ENCODE peak calls at places on chromosomes 7 and 10, in nine cellular contexts. One of them, this sample, is unnamed.

GRCh38 chr7:130611206-130611605 is 57.3 kb downstream of the COPG2 start:
- DNase-seq in adrenal gland: no peak
- DNase-seq in breast epithelium: no peak
- DNase-seq in heart left ventricle: no peak
- DNase-seq in mammary epithelial cell: no peak
- DNase-seq in aorta: no peak
- DNase-seq in pancreas: no peak
- DNase-seq in hepatocyte: no peak
- DNase-seq in psoas muscle: no peak
- DNase-seq in this sample: no peak

GRCh38 chr10:125411724-125412123 is 251.4 kb upstream of the CTBP2 start:
- DNase-seq in adrenal gland: no peak
- DNase-seq in breast epithelium: no peak
- DNase-seq in heart left ventricle: no peak
- DNase-seq in mammary epithelial cell: peak; percentile 94
- DNase-seq in aorta: no peak
- DNase-seq in pancreas: no peak
- DNase-seq in hepatocyte: no peak
- DNase-seq in psoas muscle: no peak
- DNase-seq in this sample: no peak

GRCh38 chr7:26525413-26526287 is 234.0 kb downstream of the SNX10 start:
- DNase-seq in adrenal gland: no peak
- DNase-seq in breast epithelium: no peak
- DNase-seq in heart left ventricle: no peak
- DNase-seq in mammary epithelial cell: no peak
- DNase-seq in aorta: no peak
- DNase-seq in pancreas: no peak
- DNase-seq in hepatocyte: no peak
- DNase-seq in psoas muscle: no peak
- DNase-seq in this sample: no peak

GRCh38 chr10:3097160-3097559 is 29.8 kb downstream of the PFKP start:
- DNase-seq in adrenal gland: no peak
- DNase-seq in breast epithelium: no peak
- DNase-seq in heart left ventricle: no peak
- DNase-seq in mammary epithelial cell: no peak
- DNase-seq in aorta: no peak
- DNase-seq in pancreas: no peak
- DNase-seq in hepatocyte: no peak
- DNase-seq in psoas muscle: no peak
- DNase-seq in this sample: no peak

GRCh38 chr10:22611425-22612111 is 102.8 kb downstream of the PIP4K2A start:
- DNase-seq in adrenal gland: no peak
- DNase-seq in breast epithelium: no peak
- DNase-seq in heart left ventricle: no peak
- DNase-seq in mammary epithelial cell: no peak
- DNase-seq in aorta: no peak
- DNase-seq in pancreas: no peak
- DNase-seq in hepatocyte: no peak
- DNase-seq in psoas muscle: no peak
- DNase-seq in this sample: peak; percentile 70

GRCh38 chr10:776772-777171 is 87.3 kb upstream of the DIP2C start:
- DNase-seq in adrenal gland: no peak
- DNase-seq in breast epithelium: no peak
- DNase-seq in heart left ventricle: no peak
- DNase-seq in mammary epithelial cell: no peak
- DNase-seq in aorta: no peak
- DNase-seq in pancreas: no peak
- DNase-seq in hepatocyte: no peak
- DNase-seq in psoas muscle: no peak
- DNase-seq in this sample: no peak

GRCh38 chr7:41573881-41574280 is 129.0 kb downstream of the INHBA start:
- DNase-seq in adrenal gland: no peak
- DNase-seq in breast epithelium: no peak
- DNase-seq in heart left ventricle: no peak
- DNase-seq in mammary epithelial cell: no peak
- DNase-seq in aorta: no peak
- DNase-seq in pancreas: no peak
- DNase-seq in hepatocyte: no peak
- DNase-seq in psoas muscle: no peak
- DNase-seq in this sample: no peak

GRCh38 chr7:5421626-5422323 is 1.9 kb downstream of the TNRC18 start:
- DNase-seq in adrenal gland: peak; percentile 73
- DNase-seq in breast epithelium: peak; percentile 54
- DNase-seq in heart left ventricle: no peak
- DNase-seq in mammary epithelial cell: peak; percentile 49
- DNase-seq in aorta: peak; percentile 78
- DNase-seq in pancreas: peak; percentile 50
- DNase-seq in hepatocyte: peak; percentile 78
- DNase-seq in psoas muscle: peak; percentile 57
- DNase-seq in this sample: no peak

GRCh38 chr10:79947083-79947415 is 1.9 kb downstream of the SFTPD start:
- DNase-seq in adrenal gland: no peak
- DNase-seq in breast epithelium: no peak
- DNase-seq in heart left ventricle: no peak
- DNase-seq in mammary epithelial cell: no peak
- DNase-seq in aorta: no peak
- DNase-seq in pancreas: peak; percentile 63
- DNase-seq in hepatocyte: no peak
- DNase-seq in psoas muscle: no peak
- DNase-seq in this sample: no peak

GRCh38 chr10:30063098-30063497 is 3.7 kb upstream of the JCAD start:
- DNase-seq in adrenal gland: no peak
- DNase-seq in breast epithelium: no peak
- DNase-seq in heart left ventricle: no peak
- DNase-seq in mammary epithelial cell: no peak
- DNase-seq in aorta: peak; percentile 63
- DNase-seq in pancreas: no peak
- DNase-seq in hepatocyte: no peak
- DNase-seq in psoas muscle: no peak
- DNase-seq in this sample: no peak

DNA sequence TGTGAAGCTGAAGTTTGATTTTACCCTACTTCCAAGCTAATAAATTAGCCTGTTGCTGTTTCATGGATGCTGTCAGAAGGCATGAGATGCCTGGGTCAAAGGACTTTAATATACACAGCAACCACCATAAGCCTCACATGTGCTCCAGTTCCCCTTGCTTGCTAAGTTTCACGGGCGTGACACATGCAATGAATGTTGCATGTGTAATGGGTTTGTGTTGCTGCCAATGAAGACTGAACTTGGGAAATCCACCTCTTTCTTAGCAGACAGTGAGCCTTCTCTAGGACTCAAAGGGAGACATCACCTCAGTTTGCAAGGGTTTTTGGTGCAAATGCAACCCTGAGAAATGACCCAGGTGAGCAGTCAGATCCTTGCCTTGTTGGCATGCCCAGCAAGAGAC is 505.5 kb upstream of the PODXL start:
- DNase-seq in adrenal gland: no peak
- DNase-seq in breast epithelium: no peak
- DNase-seq in heart left ventricle: no peak
- DNase-seq in mammary epithelial cell: peak; percentile 22
- DNase-seq in aorta: no peak
- DNase-seq in pancreas: no peak
- DNase-seq in hepatocyte: no peak
- DNase-seq in psoas muscle: no peak
- DNase-seq in this sample: no peak
- H3K27ac ChIP-seq in adrenal gland: no peak overlapping the region
- H3K27ac ChIP-seq in breast epithelium: no peak overlapping the region
- H3K27ac ChIP-seq in heart left ventricle: no peak overlapping the region
- H3K27ac ChIP-seq in mammary epithelial cell: no peak overlapping the region
- H3K27ac ChIP-seq in aorta: no peak overlapping the region
- H3K27ac ChIP-seq in pancreas: no peak overlapping the region
- H3K27ac ChIP-seq in hepatocyte: no peak overlapping the region
- H3K27ac ChIP-seq in psoas muscle: no peak overlapping the region
- H3K27ac ChIP-seq in this sample: no peak overlapping the region

GRCh38 chr7:128957613-128958012 is 19.9 kb downstream of the IRF5 start:
- DNase-seq in adrenal gland: no peak
- DNase-seq in breast epithelium: no peak
- DNase-seq in heart left ventricle: no peak
- DNase-seq in mammary epithelial cell: no peak
- DNase-seq in aorta: no peak
- DNase-seq in pancreas: no peak
- DNase-seq in hepatocyte: no peak
- DNase-seq in psoas muscle: no peak
- DNase-seq in this sample: no peak
- H3K36me3 ChIP-seq in adrenal gland: peaks cover 57% of the 10 kb centered on the region
- H3K36me3 ChIP-seq in breast epithelium: no peaks in the 10 kb centered on the region
- H3K36me3 ChIP-seq in heart left ventricle: peaks cover 95% of the 10 kb centered on the region
- H3K36me3 ChIP-seq in mammary epithelial cell: peaks cover 26% of the 10 kb centered on the region
- H3K36me3 ChIP-seq in aorta: peaks cover 13% of the 10 kb centered on the region
- H3K36me3 ChIP-seq in pancreas: peaks cover 5% of the 10 kb centered on the region
- H3K36me3 ChIP-seq in hepatocyte: no peaks in the 10 kb centered on the region
- H3K36me3 ChIP-seq in psoas muscle: peaks cover 91% of the 10 kb centered on the region
- H3K36me3 ChIP-seq in this sample: peaks cover 31% of the 10 kb centered on the region

DNA sequence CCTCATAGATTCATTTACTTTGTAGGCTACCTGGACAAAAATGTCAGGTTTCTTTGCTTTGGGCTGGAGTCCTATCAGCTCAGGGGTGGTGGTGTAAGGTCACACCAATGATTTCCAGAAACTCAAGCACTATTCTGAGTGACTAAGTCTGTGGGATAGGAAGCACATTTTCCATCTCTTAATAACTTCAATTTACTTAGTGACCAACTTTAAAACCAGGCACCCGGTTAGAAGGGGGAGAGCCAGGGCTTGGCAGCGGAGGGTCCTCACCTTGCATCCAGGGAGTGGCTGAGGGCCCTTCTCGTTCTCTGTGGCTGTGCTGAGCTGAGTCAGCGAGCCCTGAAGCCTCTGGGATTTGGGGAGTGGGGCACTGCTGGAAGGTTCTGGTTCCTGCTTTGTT is 6.7 kb downstream of the CHST3 start:
- DNase-seq in adrenal gland: no peak
- DNase-seq in breast epithelium: no peak
- DNase-seq in heart left ventricle: no peak
- DNase-seq in mammary epithelial cell: peak; percentile 43
- DNase-seq in aorta: no peak
- DNase-seq in pancreas: no peak
- DNase-seq in hepatocyte: no peak
- DNase-seq in psoas muscle: no peak
- DNase-seq in this sample: no peak
- H3K27ac ChIP-seq in adrenal gland: peak overlapping the region; percentile 65
- H3K27ac ChIP-seq in breast epithelium: peak overlapping the region; percentile 92
- H3K27ac ChIP-seq in heart left ventricle: no peak overlapping the region
- H3K27ac ChIP-seq in mammary epithelial cell: peak overlapping the region; percentile 46
- H3K27ac ChIP-seq in aorta: no peak overlapping the region
- H3K27ac ChIP-seq in pancreas: peak overlapping the region; percentile 22
- H3K27ac ChIP-seq in hepatocyte: no peak overlapping the region
- H3K27ac ChIP-seq in psoas muscle: peak overlapping the region; percentile 54
- H3K27ac ChIP-seq in this sample: no peak overlapping the region

DNA sequence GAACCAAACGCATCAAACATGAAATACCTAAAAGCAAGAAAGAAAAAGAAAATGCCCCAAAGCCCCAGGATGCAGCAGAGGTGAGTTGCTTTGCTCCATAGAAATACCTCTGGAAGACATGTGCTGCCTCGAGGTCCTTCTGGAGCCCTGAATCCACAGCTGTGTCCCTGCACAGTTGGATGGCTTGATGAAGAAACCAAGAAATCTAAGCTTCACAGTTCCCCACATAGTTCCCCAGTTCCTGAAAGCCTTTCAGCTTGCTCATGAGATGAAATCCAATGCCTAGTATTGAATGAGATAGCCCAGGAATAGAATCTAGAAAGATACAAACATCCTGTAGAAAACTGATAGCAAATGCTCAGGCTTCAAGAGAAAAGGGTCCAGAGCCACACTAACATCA is 182.8 kb downstream of the RTKN2 start:
- DNase-seq in adrenal gland: no peak
- DNase-seq in breast epithelium: no peak
- DNase-seq in heart left ventricle: no peak
- DNase-seq in mammary epithelial cell: no peak
- DNase-seq in aorta: no peak
- DNase-seq in pancreas: no peak
- DNase-seq in hepatocyte: no peak
- DNase-seq in psoas muscle: no peak
- DNase-seq in this sample: no peak
- H3K36me3 ChIP-seq in adrenal gland: peaks cover 29% of the 10 kb centered on the region
- H3K36me3 ChIP-seq in breast epithelium: no peaks in the 10 kb centered on the region
- H3K36me3 ChIP-seq in heart left ventricle: peaks cover 48% of the 10 kb centered on the region
- H3K36me3 ChIP-seq in mammary epithelial cell: peaks cover 3% of the 10 kb centered on the region
- H3K36me3 ChIP-seq in aorta: peaks cover 9% of the 10 kb centered on the region
- H3K36me3 ChIP-seq in pancreas: no peaks in the 10 kb centered on the region
- H3K36me3 ChIP-seq in hepatocyte: no peaks in the 10 kb centered on the region
- H3K36me3 ChIP-seq in psoas muscle: peaks cover 56% of the 10 kb centered on the region
- H3K36me3 ChIP-seq in this sample: peaks cover 35% of the 10 kb centered on the region

GRCh38 chr7:74476546-74477095 is 22.9 kb downstream of the GTF2IRD1 start:
- DNase-seq in adrenal gland: no peak
- DNase-seq in breast epithelium: no peak
- DNase-seq in heart left ventricle: no peak
- DNase-seq in mammary epithelial cell: peak; percentile 75
- DNase-seq in aorta: no peak
- DNase-seq in pancreas: no peak
- DNase-seq in hepatocyte: no peak
- DNase-seq in psoas muscle: no peak
- DNase-seq in this sample: no peak
- H3K27ac ChIP-seq in adrenal gland: no peak overlapping the region
- H3K27ac ChIP-seq in breast epithelium: peak overlapping the region; percentile 93
- H3K27ac ChIP-seq in heart left ventricle: peak overlapping the region; percentile 93
- H3K27ac ChIP-seq in mammary epithelial cell: no peak overlapping the region
- H3K27ac ChIP-seq in aorta: no peak overlapping the region
- H3K27ac ChIP-seq in pancreas: no peak overlapping the region
- H3K27ac ChIP-seq in hepatocyte: peak overlapping the region; percentile 95
- H3K27ac ChIP-seq in psoas muscle: peak overlapping the region; percentile 96
- H3K27ac ChIP-seq in this sample: no peak overlapping the region

This sample was measured in effector memory CD4-positive, alpha-beta T cell.